ENCODE peak calls at places on chromosomes 11 and 22, in six cellular contexts. U, Z, P, G, Q and C are unnamed samples.

GRCh38 chr11:61757213-61757862 is 4.9 kb downstream of the MYRF start:
- DNase-seq in G (no peak), U (no peak), P (no peak), Z (no peak), Q (no peak), C (no peak)

GRCh38 chr11:74380746-74381439 is 17.3 kb downstream of the PGM2L1 start:
- DNase-seq in G (peak; percentile 55), Z (no peak), U (no peak), P (no peak), Q (peak; percentile 27), C (no peak)

GRCh38 chr22:48953103-48953720 is 874.5 kb downstream of the BRD1 start:
- DNase-seq in P (no peak), U (no peak), Z (no peak), Q (no peak), G (no peak), C (no peak)

GRCh38 chr11:69569306-69570200 is 71.4 kb upstream of the CCND1 start:
- DNase-seq in U (no peak), Z (no peak), P (no peak), G (no peak), Q (no peak), C (no peak)

GRCh38 chr11:33410086-33410765 is 153.0 kb downstream of the HIPK3 start:
- DNase-seq in U (no peak), Z (no peak), G (no peak), P (no peak), Q (no peak), C (no peak)

GRCh38 chr11:67345949-67346819 is 7.2 kb downstream of the POLD4 start:
- DNase-seq in Z (peak; percentile 81), Q (peak; percentile 60), G (no peak), P (no peak), U (no peak), C (peak; percentile 44)

GRCh38 chr22:38943181-38943580 is 14.2 kb upstream of the APOBEC3A start:
- DNase-seq in P (no peak), Z (no peak), G (no peak), Q (no peak), U (peak; percentile 44), C (no peak)

GRCh38 chr22:22110548-22111266 is 128.1 kb upstream of the TOP3B start:
- DNase-seq in G (peak; percentile 10), Z (peak; percentile 88), Q (peak; percentile 53), U (peak; percentile 70), P (no peak), C (peak; percentile 20)

GRCh38 chr22:42932857-42933782 is 76.0 kb upstream of the ARFGAP3 start:
- DNase-seq in Q (no peak), U (no peak), P (no peak), Z (no peak), G (no peak), C (no peak)

GRCh38 chr11:134636071-134636470 is 224.0 kb upstream of the B3GAT1 start:
- DNase-seq in P (no peak), Z (no peak), U (no peak), Q (no peak), G (no peak), C (no peak)

GRCh38 chr22:29765905-29766631 is 739 bp downstream of the ZMAT5 start:
- DNase-seq in Z (no peak), Q (peak; percentile 14), P (no peak), G (no peak), U (peak; percentile 5), C (no peak)

GRCh38 chr11:1012740-1013627 is 23.5 kb downstream of the MUC6 start:
- DNase-seq in Q (no peak), Z (no peak), U (no peak), P (no peak), G (peak; percentile 22), C (no peak)

GRCh38 chr11:14500181-14500651 is 605 bp upstream of the COPB1 start:
- DNase-seq in G (no peak), Q (peak; percentile 56), P (no peak), Z (peak; percentile 56), U (peak; percentile 18), C (no peak)

GRCh38 chr22:32544953-32545558 is 70.4 kb downstream of the FBXO7 start:
- DNase-seq in G (no peak), P (no peak), Q (no peak), Z (no peak), U (no peak), C (no peak)

GRCh38 chr11:101476186-101476585 is 107.6 kb downstream of the TRPC6 start:
- DNase-seq in P (no peak), U (no peak), G (no peak), Z (no peak), Q (no peak), C (no peak)

GRCh38 chr22:45554040-45554406 is 51.3 kb downstream of the FBLN1 start:
- DNase-seq in P (no peak), G (no peak), Q (no peak), Z (no peak), U (no peak), C (no peak)

GRCh38 chr22:24175160-24175808 is 6.0 kb upstream of the SUSD2 start:
- DNase-seq in U (peak; percentile 86), Q (peak; percentile 75), P (peak; percentile 56), Z (peak; percentile 54), G (peak; percentile 62), C (no peak)